ENCODE peak calls at places on chromosomes 1 and 21, in five cellular contexts. U is NCI-H1105 treated with DMSO at 0.1 percent for 48 hours, Q is uterus, E is Calu3, K is G401. R is an unnamed sample.

GRCh38 chr1:62082456-62083363 is 111.9 kb upstream of the L1TD1 start:
- DNase-seq in K (peak), U (peak), Q (peak), E (peak), R (peak)

GRCh38 chr1:226606311-226607267 is 58.0 kb downstream of the STUM start:
- DNase-seq in K (no peak), E (no peak), Q (no peak), U (no peak), R (no peak)

GRCh38 chr21:32334980-32335471 is 36.4 kb downstream of the MRAP start:
- DNase-seq in U (no peak), K (peak), E (no peak), Q (no peak), R (peak)

GRCh38 chr1:44681905-44682900 is 7.7 kb downstream of the ARMH1 start:
- DNase-seq in Q (no peak), U (no peak), K (no peak), E (peak), R (no peak)

GRCh38 chr1:218867941-218868656 is 305.6 kb upstream of the LYPLAL1 start:
- DNase-seq in K (no peak), E (no peak), U (no peak), Q (no peak), R (no peak)

GRCh38 chr21:45294509-45295291 is 7.0 kb upstream of the POFUT2 start:
- DNase-seq in U (no peak), Q (peak), K (no peak), E (no peak), R (no peak)

GRCh38 chr1:211378844-211379243 is 52.2 kb downstream of the TRAF5 start:
- DNase-seq in U (no peak), Q (no peak), K (no peak), E (no peak), R (no peak)

GRCh38 chr1:34476371-34476770 is 278.5 kb upstream of the GJB5 start:
- DNase-seq in Q (no peak), K (no peak), E (no peak), U (no peak), R (no peak)

GRCh38 chr1:205658943-205659581 is 21.2 kb downstream of the SLC45A3 start:
- DNase-seq in K (peak), E (peak), U (peak), Q (peak), R (peak)

GRCh38 chr1:54425152-54425584 is 19.0 kb upstream of the SSBP3 start:
- DNase-seq in K (no peak), E (no peak), Q (no peak), U (no peak), R (no peak)

GRCh38 chr1:25042876-25043580 is 113.0 kb upstream of the RUNX3 start:
- DNase-seq in K (no peak), E (no peak), U (no peak), Q (no peak), R (no peak)

GRCh38 chr21:44450999-44451398 is 4.3 kb upstream of the LRRC3 start:
- DNase-seq in Q (no peak), U (no peak), K (no peak), E (no peak), R (no peak)

GRCh38 chr21:15804247-15804985 is 74.6 kb downstream of the USP25 start:
- DNase-seq in Q (no peak), K (peak), U (peak), E (no peak), R (peak)

GRCh38 chr1:5551274-5551966 is 440.8 kb downstream of the NPHP4 start:
- DNase-seq in E (no peak), K (no peak), Q (no peak), U (peak), R (no peak)

GRCh38 chr1:42434340-42434739 is 21.5 kb downstream of the ZMYND12 start:
- DNase-seq in E (no peak), K (no peak), Q (no peak), U (no peak), R (no peak)

GRCh38 chr1:232922475-232922874 is 27.9 kb upstream of the NTPCR start:
- DNase-seq in U (no peak), Q (no peak), E (no peak), K (no peak), R (no peak)

GRCh38 chr1:223711173-223711572 is 1.2 kb upstream of the CAPN2 start:
- DNase-seq in Q (no peak), E (no peak), K (peak), U (no peak), R (peak)

GRCh38 chr1:40971962-40972361 is 7.5 kb upstream of the CTPS1 start:
- DNase-seq in E (no peak), Q (no peak), U (no peak), K (no peak), R (no peak)

GRCh38 chr1:40762144-40762923 is 21.3 kb upstream of the KCNQ4 start:
- DNase-seq in K (peak), E (no peak), Q (no peak), U (no peak), R (peak)

GRCh38 chr1:18182518-18183160 is 75.0 kb downstream of the IGSF21 start:
- DNase-seq in K (peak), U (no peak), Q (no peak), E (no peak), R (no peak)

GRCh38 chr1:153353226-153353947 is 4.3 kb upstream of the S100A9 start:
- DNase-seq in Q (no peak), E (peak), K (peak), U (no peak), R (peak)

GRCh38 chr1:233516732-233517131 is 97.2 kb upstream of the KCNK1 start:
- DNase-seq in E (no peak), U (no peak), K (no peak), Q (no peak), R (no peak)

GRCh38 chr21:44766014-44766817 is 35.4 kb downstream of the UBE2G2 start:
- DNase-seq in E (no peak), U (no peak), Q (no peak), K (no peak), R (no peak)

GRCh38 chr1:246153796-246154212 is 353.3 kb downstream of the SMYD3 start:
- DNase-seq in K (no peak), U (no peak), Q (no peak), E (no peak), R (no peak)

GRCh38 chr1:193368302-193368701 is 181.9 kb upstream of the B3GALT2 start:
- DNase-seq in Q (no peak), K (no peak), U (no peak), E (no peak), R (no peak)

GRCh38 chr1:158969855-158970254 is 38.5 kb downstream of the PYHIN1 start:
- DNase-seq in E (no peak), K (no peak), U (no peak), Q (no peak), R (no peak)

GRCh38 chr21:20004353-20004752 is 993.9 kb upstream of the NCAM2 start:
- DNase-seq in K (no peak), U (no peak), Q (no peak), E (no peak), R (no peak)

GRCh38 chr1:83559090-83559489 is 439.8 kb downstream of the TTLL7 start:
- DNase-seq in U (no peak), E (no peak), Q (no peak), K (no peak), R (no peak)

GRCh38 chr1:198157847-198158765 is 1.3 kb downstream of the NEK7 start:
- DNase-seq in U (no peak), Q (no peak), K (peak), E (no peak), R (peak)

GRCh38 chr1:153617677-153618076 is 1.6 kb upstream of the S100A14 start:
- DNase-seq in Q (peak), K (no peak), U (peak), E (peak), R (peak)

GRCh38 chr1:19202396-19202795 is 7.7 kb downstream of the UBR4 start:
- DNase-seq in K (no peak), E (no peak), U (no peak), Q (no peak), R (no peak)

GRCh38 chr1:160205242-160205973 is at the start of gene PEA15:
- DNase-seq in U (peak), E (peak), Q (peak), K (peak), R (peak)

GRCh38 chr1:202247104-202247503 is 53.5 kb downstream of the LGR6 start:
- DNase-seq in Q (no peak), E (no peak), U (no peak), K (no peak), R (no peak)

GRCh38 chr1:101238041-101238515 is 1.3 kb downstream of the S1PR1 start:
- DNase-seq in Q (no peak), E (no peak), U (peak), K (no peak), R (no peak)

GRCh38 chr1:113479713-113480676 is 89.7 kb downstream of the MAGI3 start:
- DNase-seq in K (no peak), Q (no peak), U (no peak), E (no peak), R (no peak)

GRCh38 chr1:11470912-11471311 is 8.0 kb upstream of the DISP3 start:
- DNase-seq in U (no peak), K (no peak), E (no peak), Q (no peak), R (no peak)

R was measured in cerebellar cortex.